ENCODE peak calls at places on chromosomes 7 and 10, in five cellular contexts. E is CD8-positive, alpha-beta T cell; T is colonic mucosa; G is endodermal cell; L is GM23248. Y is an unnamed sample. For H3K4me1 and H3K27me3, the result is how much of the 10 kb centered on the place peaks cover.

GRCh38 chr10:16429539-16429938 is 7.3 kb upstream of the PTER start:
- DNase-seq in E (no peak), T (no peak), G (no peak), L (no peak), Y (peak)

GRCh38 chr7:152574892-152575511 is 100.9 kb downstream of the XRCC2 start:
- DNase-seq in E (no peak), T (no peak), G (no peak), L (no peak), Y (no peak)

GRCh38 chr10:69797959-69798358 is 3.7 kb upstream of the COL13A1 start:
- DNase-seq in E (no peak), T (no peak), G (no peak), L (peak), Y (no peak)

GRCh38 chr10:99870051-99870730 is 87.8 kb downstream of the ABCC2 start:
- DNase-seq in E (no peak), T (no peak), G (peak), L (peak), Y (no peak)

GRCh38 chr10:31322647-31323046 is 3.6 kb downstream of the ZEB1 start:
- DNase-seq in E (no peak), T (no peak), G (no peak), L (peak), Y (no peak)

GRCh38 chr7:15214981-15215380 is 312.4 kb upstream of the DGKB start:
- DNase-seq in E (no peak), T (no peak), G (no peak), L (no peak), Y (no peak)

GRCh38 chr10:72095195-72095594 is 6.8 kb upstream of the SPOCK2 start:
- DNase-seq in E (no peak), T (no peak), G (no peak), L (no peak), Y (no peak)

GRCh38 chr7:155559519-155560108 is 13.3 kb upstream of the CNPY1 start:
- DNase-seq in E (no peak), T (no peak), G (no peak), L (no peak), Y (no peak)

GRCh38 chr10:116626815-116627214 is 6.1 kb downstream of the PNLIPRP2 start:
- DNase-seq in E (no peak), T (no peak), G (no peak), L (no peak), Y (peak)

GRCh38 chr7:25675789-25676474 is 447.6 kb upstream of the NPVF start:
- DNase-seq in E (no peak), T (no peak), G (no peak), L (no peak), Y (no peak)

GRCh38 chr10:22314852-22315251 is 1.3 kb upstream of the COMMD3 start:
- DNase-seq in E (no peak), T (no peak), G (no peak), L (peak), Y (no peak)

GRCh38 chr7:51227861-51228260 is 88.7 kb downstream of the COBL start:
- DNase-seq in E (no peak), T (no peak), G (no peak), L (no peak), Y (no peak)

GRCh38 chr10:44313706-44314307 is 71.1 kb downstream of the CXCL12 start:
- DNase-seq in E (no peak), T (no peak), G (no peak), L (no peak), Y (no peak)

GRCh38 chr7:78090616-78091015 is 292.0 kb downstream of the PHTF2 start:
- DNase-seq in E (no peak), T (no peak), G (no peak), L (peak), Y (no peak)

GRCh38 chr10:102452672-102453340 is 1.5 kb upstream of the C10orf95 start:
- DNase-seq in E (no peak), T (no peak), G (no peak), L (peak), Y (peak)

GRCh38 chr10:24884316-24884715 is 68.1 kb downstream of the PRTFDC1 start:
- DNase-seq in E (no peak), T (no peak), G (peak), L (peak), Y (peak)

GRCh38 chr7:113371376-113372043 is 253.2 kb upstream of the SMIM30 start:
- DNase-seq in E (no peak), T (no peak), G (no peak), L (no peak), Y (no peak)

GRCh38 chr7:80533287-80533686 is 21.4 kb upstream of the GNAT3 start:
- DNase-seq in E (no peak), T (no peak), G (no peak), L (peak), Y (no peak)

GRCh38 chr10:9331583-9332008 is 1277.1 kb downstream of the GATA3 start:
- DNase-seq in E (no peak), T (no peak), G (no peak), L (peak), Y (peak)

GRCh38 chr7:74379938-74380337 is 73.8 kb upstream of the GTF2IRD1 start:
- DNase-seq in E (no peak), T (no peak), G (no peak), L (peak), Y (peak)

GRCh38 chr7:106779877-106780276 is 85.2 kb upstream of the PIK3CG start:
- DNase-seq in E (no peak), T (peak), G (peak), L (no peak), Y (no peak)

GRCh38 chr10:91511549-91512330 is 101.6 kb downstream of the HECTD2 start:
- DNase-seq in E (no peak), T (no peak), G (no peak), L (peak), Y (peak)

GRCh38 chr7:104627516-104627915 is 299.1 kb downstream of the LHFPL3 start:
- DNase-seq in E (no peak), T (no peak), G (peak), L (peak), Y (peak)

GRCh38 chr10:71025535-71025934 is 137.2 kb upstream of the PCBD1 start:
- DNase-seq in E (no peak), T (no peak), G (peak), L (no peak), Y (no peak)

GRCh38 chr7:48887500-48887899 is 36.8 kb upstream of the CDC14C start:
- DNase-seq in E (no peak), T (no peak), G (no peak), L (peak), Y (no peak)

GRCh38 chr10:132471125-132471451 is 66.5 kb upstream of the INPP5A start:
- DNase-seq in E (no peak), T (no peak), G (no peak), L (no peak), Y (peak)

GRCh38 chr10:6711286-6711817 is 131.3 kb upstream of the PRKCQ start:
- DNase-seq in E (no peak), T (no peak), G (no peak), L (no peak), Y (peak)

GRCh38 chr10:77902159-77902558 is 24.4 kb downstream of the DLG5 start:
- DNase-seq in E (no peak), T (peak), G (no peak), L (no peak), Y (no peak)
- H3K4me1 ChIP-seq in E (under half), T (under half), G (under half), L (under half), Y (under half)

GRCh38 chr7:27096756-27097514 is 1.1 kb upstream of the HOXA1 start:
- DNase-seq in E (no peak), T (peak), G (peak), L (peak), Y (peak)
- H3K27me3 ChIP-seq in E (under half), T (under half), G (half or more), L (under half), Y (under half)

DNA sequence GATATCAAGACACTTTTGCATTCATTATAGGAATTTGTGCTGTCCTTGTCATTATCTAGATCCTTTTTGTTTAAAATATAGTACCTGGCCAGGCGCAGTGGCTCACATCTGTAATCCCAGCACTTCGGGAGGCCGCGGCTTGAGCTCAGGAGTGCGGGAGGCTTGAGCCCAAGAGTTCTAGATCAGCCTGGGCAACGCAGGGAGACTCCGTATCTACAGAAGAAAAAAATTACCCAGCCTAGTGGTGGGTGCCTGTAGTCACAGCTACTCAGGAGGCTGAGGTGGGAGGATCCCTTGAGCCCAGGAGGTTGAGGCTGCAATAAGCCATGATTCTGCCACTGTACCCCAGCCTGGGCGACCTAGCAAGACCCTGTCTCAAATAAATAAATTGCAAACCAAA is 621 bp upstream of the MORN4 start:
- DNase-seq in E (no peak), T (peak), G (peak), L (peak), Y (no peak)
- H3K27ac ChIP-seq in E (no peak), T (peak), G (peak), L (peak), Y (peak)

GRCh38 chr7:100544386-100544785 is 5.4 kb downstream of the AGFG2 start:
- DNase-seq in E (no peak), T (no peak), G (no peak), L (no peak), Y (peak)
- H3K4me1 ChIP-seq in E (half or more), T (under half), G (under half), L (under half), Y (half or more)

GRCh38 chr10:101308051-101308450 is 45.9 kb upstream of the BTRC start:
- DNase-seq in E (no peak), T (no peak), G (no peak), L (no peak), Y (no peak)
- H3K27me3 ChIP-seq in E (under half), T (under half), G (under half), L (half or more), Y (half or more)

GRCh38 chr10:5498791-5499492 is 428 bp downstream of the CALML5 start:
- DNase-seq in E (no peak), T (no peak), G (no peak), L (no peak), Y (peak)

GRCh38 chr10:5496261-5497250 is 2.8 kb downstream of the CALML5 start:
- DNase-seq in E (no peak), T (no peak), G (no peak), L (no peak), Y (peak)

GRCh38 chr10:5499493-5499800 is at the start of gene CALML5:
- DNase-seq in E (no peak), T (no peak), G (no peak), L (no peak), Y (peak)

GRCh38 chr10:5497289-5497688 is 2.1 kb downstream of the CALML5 start:
- DNase-seq in E (no peak), T (no peak), G (no peak), L (no peak), Y (no peak)

GRCh38 chr10:5497948-5498730 is 1.2 kb downstream of the CALML5 start:
- DNase-seq in E (no peak), T (no peak), G (no peak), L (no peak), Y (no peak)
- H3K27ac ChIP-seq in E (no peak), T (no peak), G (no peak), L (no peak), Y (no peak)

GRCh38 chr10:78980354-78980753 is 88.4 kb upstream of the ZMIZ1 start:
- DNase-seq in E (no peak), T (no peak), G (no peak), L (no peak), Y (no peak)
- H3K4me1 ChIP-seq in E (under half), T (under half), G (under half), L (under half), Y (under half)

GRCh38 chr7:20931739-20932138 is 145.1 kb upstream of the SP8 start:
- DNase-seq in E (no peak), T (no peak), G (no peak), L (no peak), Y (no peak)
- H3K27me3 ChIP-seq in E (under half), T (under half), G (under half), L (under half), Y (under half)

GRCh38 chr7:18429547-18429946 is 66.0 kb upstream of the HDAC9 start:
- DNase-seq in E (no peak), T (no peak), G (no peak), L (peak), Y (peak)
- H3K27ac ChIP-seq in E (no peak), T (no peak), G (no peak), L (peak), Y (no peak)

GRCh38 chr10:109898007-109898406 is 25.3 kb downstream of the XPNPEP1 start:
- DNase-seq in E (no peak), T (no peak), G (peak), L (no peak), Y (no peak)
- H3K4me1 ChIP-seq in E (under half), T (under half), G (under half), L (half or more), Y (half or more)

Y was measured in osteoblast.